ENCODE peak calls at places on chromosomes 11 and 22, in four cellular contexts. S is hepatocyte, W is HCT116, N is GM23248. M is an unnamed sample.

GRCh38 chr11:134100171-134100570 is 31.3 kb downstream of the JAM3 start:
- DNase-seq in S (no peak), W (no peak), N (no peak), M (no peak)

GRCh38 chr11:90380206-90380605 is 157.4 kb upstream of the CHORDC1 start:
- DNase-seq in S (no peak), W (no peak), N (no peak), M (no peak)

GRCh38 chr11:7573558-7574296 is 59.9 kb downstream of the PPFIBP2 start:
- DNase-seq in S (peak; percentile 75), W (no peak), N (no peak), M (no peak)

GRCh38 chr11:66438504-66439466 is at the start of gene MRPL11:
- DNase-seq in S (peak; percentile 95), W (peak; percentile 91), N (peak; percentile 96), M (peak; percentile 95)

GRCh38 chr11:10387209-10388083 is 67.6 kb upstream of the AMPD3 start:
- DNase-seq in S (peak; percentile 54), W (no peak), N (peak; percentile 89), M (no peak)

GRCh38 chr11:84552791-84553190 is 1074.4 kb downstream of the DLG2 start:
- DNase-seq in S (no peak), W (no peak), N (peak; percentile 23), M (no peak)

GRCh38 chr11:6604081-6604626 is 580 bp downstream of the ILK start:
- DNase-seq in S (peak; percentile 79), W (no peak), N (peak; percentile 82), M (peak; percentile 84)

GRCh38 chr22:42473484-42474193 is 41.4 kb upstream of the NFAM1 start:
- DNase-seq in S (peak; percentile 77), W (peak; percentile 73), N (peak; percentile 77), M (peak; percentile 73)

GRCh38 chr22:43110444-43110926 is at the start of gene BIK:
- DNase-seq in S (peak; percentile 68), W (no peak), N (peak; percentile 44), M (peak; percentile 94)

GRCh38 chr11:95245038-95245437 is 14.0 kb upstream of the SESN3 start:
- DNase-seq in S (peak; percentile 65), W (no peak), N (peak; percentile 77), M (no peak)

GRCh38 chr11:123366924-123367323 is 63.1 kb upstream of the GRAMD1B start:
- DNase-seq in S (no peak), W (no peak), N (no peak), M (no peak)

GRCh38 chr11:99920956-99921355 is 766.1 kb upstream of the ARHGAP42 start:
- DNase-seq in S (no peak), W (no peak), N (no peak), M (no peak)

GRCh38 chr22:37161442-37161841 is 11.7 kb upstream of the IL2RB start:
- DNase-seq in S (no peak), W (peak; percentile 23), N (peak; percentile 29), M (peak; percentile 45)

GRCh38 chr11:6431861-6432260 is 8.9 kb downstream of the HPX start:
- DNase-seq in S (no peak), W (peak; percentile 46), N (peak; percentile 94), M (no peak)

DNA sequence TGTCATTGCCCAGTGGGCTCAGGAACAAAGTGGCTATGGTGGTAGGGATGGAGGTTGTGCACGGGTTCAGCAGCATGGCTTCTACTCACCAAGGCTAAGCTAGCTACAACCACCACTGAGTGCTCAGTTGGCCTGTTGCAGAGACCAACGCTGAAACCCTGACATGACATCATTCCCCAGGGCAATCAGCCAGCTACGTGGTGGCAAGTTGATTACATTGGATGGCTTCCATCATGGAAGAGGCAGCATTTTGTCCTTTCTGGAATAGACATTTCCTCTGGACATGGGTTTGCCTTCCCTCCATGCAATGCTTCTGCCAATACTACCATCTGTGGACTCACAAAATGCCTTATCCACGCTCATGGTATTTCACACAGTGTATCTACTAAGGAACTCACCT is 634.3 kb downstream of the OPCML start:
- DNase-seq in S (no peak), W (no peak), N (no peak), M (no peak)
- H3K9me2 ChIP-seq in S (no peaks in the 10 kb centered on the region), W (no peaks in the 10 kb centered on the region), N (no peaks in the 10 kb centered on the region), M (no peaks in the 10 kb centered on the region)

GRCh38 chr11:79060534-79060933 is 380.3 kb downstream of the TENM4 start:
- DNase-seq in S (no peak), W (no peak), N (peak; percentile 30), M (no peak)
- TF ChIP-seq EZH2phosphoT487 in S (no peak), W (no peak), N (no peak), M (no peak)

GRCh38 chr11:55634813-55635212 is at the start of gene OR4P4:
- DNase-seq in S (no peak), W (no peak), N (no peak), M (no peak)
- H2AFZ ChIP-seq in S (no peak within 1 kb of the TSS), W (no peak within 1 kb of the TSS), N (no peak within 1 kb of the TSS), M (no peak within 1 kb of the TSS)

GRCh38 chr11:132895340-132895739 is 637.0 kb downstream of the OPCML start:
- DNase-seq in S (peak; percentile 24), W (no peak), N (peak; percentile 18), M (no peak)

GRCh38 chr11:132894598-132894997 is 637.7 kb downstream of the OPCML start:
- DNase-seq in S (peak; percentile 56), W (no peak), N (no peak), M (no peak)

GRCh38 chr11:132904091-132904490 is 628.2 kb downstream of the OPCML start:
- DNase-seq in S (no peak), W (no peak), N (no peak), M (no peak)

GRCh38 chr11:132901638-132902610 is 630.4 kb downstream of the OPCML start:
- DNase-seq in S (no peak), W (no peak), N (peak; percentile 26), M (no peak)

GRCh38 chr11:132898676-132899075 is 633.6 kb downstream of the OPCML start:
- DNase-seq in S (no peak), W (no peak), N (no peak), M (no peak)
- H3K9me2 ChIP-seq in S (no peaks in the 10 kb centered on the region), W (no peaks in the 10 kb centered on the region), N (no peaks in the 10 kb centered on the region), M (no peaks in the 10 kb centered on the region)

GRCh38 chr11:61756452-61757212 is 4.2 kb downstream of the MYRF start:
- DNase-seq in S (peak; percentile 88), W (peak; percentile 56), N (no peak), M (no peak)
- TF ChIP-seq EZH2phosphoT487 in S (no peak), W (no peak), N (no peak), M (no peak)

GRCh38 chr22:44331881-44332714 is 19.3 kb upstream of the SHISAL1 start:
- DNase-seq in S (peak; percentile 69), W (no peak), N (peak; percentile 68), M (no peak)
- H2AFZ ChIP-seq in S (no peak overlapping the region), W (no peak overlapping the region), N (peak overlapping the region; percentile 56), M (no peak overlapping the region)

DNA sequence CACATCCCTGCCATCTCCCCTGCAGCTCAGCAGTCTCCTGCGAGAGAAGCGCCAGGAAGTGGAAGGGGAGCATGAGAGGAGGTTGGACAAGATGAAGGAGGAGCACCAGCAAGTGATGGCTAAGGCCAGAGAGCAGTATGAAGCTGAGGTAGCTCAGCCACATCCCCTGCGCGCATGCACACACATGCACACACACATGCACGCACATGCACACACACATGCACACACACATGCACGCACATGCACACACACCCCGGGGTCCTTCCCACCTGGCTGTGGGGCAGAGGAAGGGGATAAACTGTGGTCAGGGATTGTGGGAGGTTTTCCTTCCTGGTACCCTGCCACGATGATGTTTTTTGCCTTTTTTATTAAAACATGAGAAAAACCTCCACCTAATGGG is 65.3 kb downstream of the CEP164 start:
- DNase-seq in S (no peak), W (no peak), N (no peak), M (no peak)
- H3K9me2 ChIP-seq in S (no peaks in the 10 kb centered on the region), W (no peaks in the 10 kb centered on the region), N (no peaks in the 10 kb centered on the region), M (no peaks in the 10 kb centered on the region)

DNA sequence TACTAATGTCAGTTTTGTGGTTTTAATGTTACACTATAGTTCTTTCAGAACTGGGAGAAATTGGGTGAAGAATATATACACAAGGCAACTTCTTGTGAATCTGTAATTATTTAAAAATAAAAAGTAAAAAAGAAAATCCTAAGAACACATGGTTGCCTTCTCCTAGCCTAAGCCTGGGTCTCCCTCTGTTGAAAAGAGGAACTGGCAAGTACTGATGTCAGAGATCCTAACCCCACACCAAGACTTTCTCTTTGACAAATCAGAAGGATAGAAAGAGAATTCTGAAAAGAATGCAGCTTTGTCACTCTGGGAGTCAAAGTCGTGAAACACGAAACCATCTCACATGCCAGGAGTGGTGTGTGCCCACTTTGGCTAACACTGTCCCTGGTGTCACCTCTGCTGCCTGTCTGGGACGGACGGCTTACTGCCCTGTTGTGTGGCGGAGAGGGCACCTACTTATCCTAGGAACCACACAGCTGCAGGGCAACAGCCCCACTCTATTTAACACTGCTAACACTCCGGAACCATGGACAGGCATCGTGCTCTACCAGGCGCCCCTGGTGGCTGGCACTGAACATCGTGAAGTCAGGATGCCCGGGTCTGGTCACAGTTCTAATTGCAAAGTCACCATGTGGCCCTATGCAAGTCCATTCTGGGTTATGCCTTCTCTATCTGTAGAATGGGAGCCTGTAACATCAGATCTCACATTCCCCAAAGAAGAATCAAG is 108.8 kb upstream of the CD82 start:
- DNase-seq in S (no peak), W (peak; percentile 37), N (peak; percentile 15), M (no peak)
- TF ChIP-seq EZH2phosphoT487 in S (no peak), W (no peak), N (no peak), M (no peak)

M was measured in OCI-LY7.